ENCODE peak calls at places on chromosomes 4 and X, in four cellular contexts. Z is H1, G is H9, J is mesendoderm. F is an unnamed sample.

GRCh38 chrX:135509885-135510284 is 10.6 kb upstream of the INTS6L start:
- DNase-seq in Z (no peak), G (no peak), J (no peak), F (no peak)

GRCh38 chr4:160835789-160836188 is 1328.0 kb downstream of the FSTL5 start:
- DNase-seq in Z (peak; percentile 57), G (peak; percentile 86), J (peak; percentile 86), F (no peak)

GRCh38 chrX:2425281-2426071 is 75.3 kb downstream of the DHRSX start:
- DNase-seq in Z (no peak), G (peak; percentile 54), J (peak; percentile 52), F (no peak)

GRCh38 chr4:10082459-10083272 is 33.9 kb downstream of the WDR1 start:
- DNase-seq in Z (no peak), G (no peak), J (no peak), F (no peak)

GRCh38 chr4:31261632-31262031 is 541.5 kb downstream of the PCDH7 start:
- DNase-seq in Z (no peak), G (no peak), J (no peak), F (no peak)

GRCh38 chr4:5142726-5143125 is 91.4 kb downstream of the STK32B start:
- DNase-seq in Z (no peak), G (peak; percentile 57), J (peak; percentile 64), F (peak; percentile 66)

GRCh38 chr4:123997116-123997515 is 600.5 kb downstream of the SPRY1 start:
- DNase-seq in Z (no peak), G (no peak), J (no peak), F (no peak)

GRCh38 chrX:149473092-149473491 is 32.0 kb downstream of the IDS start:
- DNase-seq in Z (no peak), G (no peak), J (no peak), F (no peak)

GRCh38 chrX:41110801-41111625 is 25.8 kb downstream of the USP9X start:
- DNase-seq in Z (no peak), G (no peak), J (peak; percentile 42), F (peak; percentile 43)

GRCh38 chrX:15474058-15474457 is 19.1 kb downstream of the PIR start:
- DNase-seq in Z (no peak), G (no peak), J (no peak), F (no peak)

GRCh38 chrX:76454456-76454927 is 27.0 kb downstream of the MAGEE1 start:
- DNase-seq in Z (no peak), G (peak; percentile 30), J (peak; percentile 69), F (peak; percentile 9)

GRCh38 chrX:139930923-139931645 is 1.8 kb downstream of the ATP11C start:
- DNase-seq in Z (no peak), G (no peak), J (peak; percentile 36), F (no peak)

GRCh38 chr4:39970559-39971270 is 7.0 kb downstream of the PDS5A start:
- DNase-seq in Z (peak; percentile 23), G (peak; percentile 43), J (peak; percentile 87), F (no peak)

GRCh38 chr4:149164282-149164681 is 651.4 kb downstream of the IQCM start:
- DNase-seq in Z (peak; percentile 56), G (peak; percentile 52), J (peak; percentile 68), F (peak; percentile 92)

GRCh38 chrX:12007881-12008280 is 130.4 kb upstream of the FRMPD4 start:
- DNase-seq in Z (no peak), G (no peak), J (no peak), F (peak; percentile 84)

GRCh38 chrX:129786210-129786651 is 6.5 kb downstream of the SASH3 start:
- DNase-seq in Z (no peak), G (no peak), J (no peak), F (no peak)

GRCh38 chr4:106609917-106610316 is 241.3 kb upstream of the GIMD1 start:
- DNase-seq in Z (no peak), G (no peak), J (no peak), F (no peak)

GRCh38 chr4:140152760-140153418 is 1.1 kb downstream of the MAML3 start:
- DNase-seq in Z (no peak), G (peak; percentile 50), J (peak; percentile 70), F (peak; percentile 44)

GRCh38 chr4:118171381-118171780 is 137.1 kb downstream of the NDST3 start:
- DNase-seq in Z (no peak), G (no peak), J (no peak), F (peak; percentile 20)

GRCh38 chr4:133467290-133467947 is 318.3 kb downstream of the PCDH10 start:
- DNase-seq in Z (no peak), G (no peak), J (no peak), F (no peak)

GRCh38 chr4:133465022-133465421 is 315.9 kb downstream of the PCDH10 start:
- DNase-seq in Z (no peak), G (no peak), J (no peak), F (no peak)

DNA sequence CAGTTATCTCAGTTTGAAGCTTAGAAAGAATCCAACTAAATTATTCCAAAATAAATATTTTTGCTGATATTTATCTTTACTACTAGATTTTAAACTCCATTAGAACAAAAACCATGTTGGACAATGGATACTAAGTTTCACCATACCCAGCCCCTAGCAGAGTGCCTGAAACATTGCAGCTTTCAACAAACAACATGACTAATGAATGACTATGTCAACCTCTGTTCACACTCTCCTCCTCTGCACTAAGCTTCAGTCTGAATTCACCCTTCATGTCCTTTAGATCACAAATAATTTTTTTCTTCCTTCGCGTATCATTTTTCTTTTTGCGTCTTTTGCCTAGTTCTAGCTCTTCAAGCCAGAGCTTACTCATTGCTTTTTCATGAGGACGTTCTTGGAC is 315.2 kb downstream of the PCDH10 start:
- DNase-seq in Z (no peak), G (no peak), J (no peak), F (no peak)
- H3K56ac ChIP-seq in Z (no peak overlapping the region), G (no peak overlapping the region), J (no peak overlapping the region), F (no peak overlapping the region)

DNA sequence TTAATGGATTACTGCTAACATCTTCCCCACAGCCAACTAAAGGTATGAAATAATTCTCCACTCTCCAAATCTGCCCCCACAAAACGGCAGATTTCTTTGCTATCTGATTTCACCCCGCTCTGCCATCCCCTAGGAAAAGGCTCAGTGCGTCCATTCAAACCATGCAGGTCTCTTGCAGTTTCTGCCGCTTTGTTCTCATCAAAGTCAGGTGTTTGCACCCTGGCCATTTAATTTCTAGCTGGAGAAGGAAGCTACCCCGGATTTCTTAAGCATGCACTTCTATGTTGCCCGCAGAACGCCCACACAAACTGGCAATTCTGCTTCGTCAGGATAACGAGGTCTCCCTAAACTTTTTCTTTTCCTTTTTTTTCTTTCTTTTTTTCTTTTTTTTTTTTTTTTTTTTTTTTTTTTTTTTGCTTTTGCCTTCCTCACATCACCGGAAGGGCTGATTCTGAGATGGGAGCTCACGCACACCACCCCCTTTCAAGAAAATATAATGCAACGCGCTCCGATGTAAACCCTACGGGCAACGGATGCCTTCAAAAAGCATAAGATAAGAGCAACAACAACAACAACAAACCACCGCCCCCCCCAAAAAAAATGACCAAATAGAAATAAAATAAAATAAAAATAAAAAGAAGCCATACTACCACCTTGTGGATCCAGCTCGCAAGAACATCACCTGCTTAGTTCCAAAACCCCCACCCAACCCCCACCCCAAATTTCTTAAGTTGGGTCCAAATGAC is 3.2 kb downstream of the NLGN4X start:
- DNase-seq in Z (no peak), G (no peak), J (peak; percentile 21), F (no peak)
- H3K56ac ChIP-seq in Z (no peak overlapping the region), G (no peak overlapping the region), J (peak overlapping the region; percentile 94), F (no peak overlapping the region)

DNA sequence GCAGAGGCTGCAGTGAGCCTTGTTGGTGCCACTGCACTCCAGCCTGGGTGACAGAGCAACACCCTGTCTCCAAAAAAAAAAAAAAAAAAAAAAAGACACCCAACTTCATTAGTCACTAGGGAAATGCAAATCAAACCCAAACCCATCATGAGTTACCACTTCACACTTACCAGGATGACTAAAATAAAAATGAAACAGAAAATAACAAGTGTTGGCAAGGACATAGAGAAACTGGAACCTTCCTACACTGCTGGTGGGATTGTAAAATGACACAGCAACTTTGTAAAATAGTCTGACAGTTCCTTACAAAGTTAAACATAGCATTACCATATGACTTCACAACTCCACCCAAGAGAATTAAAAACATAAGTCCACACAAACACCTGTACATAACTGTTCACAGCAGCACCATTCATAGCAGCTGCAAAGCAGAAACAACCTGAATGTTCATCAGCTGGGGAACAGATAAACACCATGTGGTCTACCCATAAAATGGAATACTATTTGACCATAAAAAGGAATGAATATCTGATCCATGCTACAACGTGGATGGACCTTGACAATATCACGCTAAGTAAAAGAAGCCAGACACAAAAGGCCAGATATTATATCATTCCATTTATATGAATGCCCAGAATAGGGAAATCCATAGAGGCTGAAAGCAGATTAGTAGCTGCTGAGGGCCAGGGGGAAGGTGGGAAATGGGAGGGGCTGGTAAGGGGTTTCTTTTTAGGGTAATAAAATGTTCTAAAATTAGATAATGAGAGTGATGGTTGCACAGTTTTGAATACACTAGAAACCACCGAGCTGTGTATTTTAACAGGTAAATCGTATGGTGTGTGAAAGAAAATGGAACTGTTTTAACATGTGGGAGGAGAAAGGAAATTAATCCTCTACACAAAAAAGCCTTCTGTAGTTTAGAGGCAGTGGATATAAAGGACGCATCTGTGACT is 18.3 kb downstream of the CD99L2 start:
- DNase-seq in Z (no peak), G (no peak), J (no peak), F (no peak)
- H3K56ac ChIP-seq in Z (no peak overlapping the region), G (no peak overlapping the region), J (no peak overlapping the region), F (no peak overlapping the region)

GRCh38 chrX:138073626-138074025 is 507.7 kb downstream of the ZIC3 start:
- DNase-seq in Z (no peak), G (no peak), J (no peak), F (no peak)
- H3K56ac ChIP-seq in Z (no peak overlapping the region), G (no peak overlapping the region), J (no peak overlapping the region), F (no peak overlapping the region)

GRCh38 chrX:153684447-153685178 is 3.1 kb upstream of the SLC6A8 start:
- DNase-seq in Z (no peak), G (peak; percentile 59), J (peak; percentile 34), F (no peak)

GRCh38 chrX:153687121-153688039 is at the start of gene SLC6A8:
- DNase-seq in Z (no peak), G (peak; percentile 70), J (peak; percentile 78), F (peak; percentile 44)

GRCh38 chrX:153688071-153688470 is 345 bp downstream of the SLC6A8 start:
- DNase-seq in Z (no peak), G (no peak), J (no peak), F (no peak)

GRCh38 chrX:153685751-153686676 is 1.7 kb upstream of the SLC6A8 start:
- DNase-seq in Z (no peak), G (no peak), J (no peak), F (no peak)

DNA sequence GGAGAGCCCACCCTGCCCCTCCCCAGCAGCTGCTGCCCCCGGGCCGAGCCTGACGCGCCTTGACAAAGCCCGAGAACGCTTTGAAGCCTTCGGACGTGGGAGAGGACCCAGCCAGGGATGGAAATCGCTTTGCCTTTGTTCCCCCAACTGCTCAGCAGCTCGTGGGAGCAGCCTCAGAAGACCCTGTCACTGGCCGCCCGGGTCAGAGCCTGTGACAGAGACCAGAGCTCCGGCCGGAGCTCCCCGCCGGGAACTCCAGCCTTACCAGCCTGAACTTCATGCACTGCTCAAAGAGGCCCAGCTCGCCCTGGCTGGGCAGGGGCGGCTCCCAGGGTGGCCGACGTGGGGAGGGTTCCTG is 2.6 kb upstream of the SLC6A8 start:
- DNase-seq in Z (no peak), G (no peak), J (no peak), F (no peak)
- H3K56ac ChIP-seq in Z (peak overlapping the region; percentile 30), G (no peak overlapping the region), J (peak overlapping the region; percentile 50), F (no peak overlapping the region)

DNA sequence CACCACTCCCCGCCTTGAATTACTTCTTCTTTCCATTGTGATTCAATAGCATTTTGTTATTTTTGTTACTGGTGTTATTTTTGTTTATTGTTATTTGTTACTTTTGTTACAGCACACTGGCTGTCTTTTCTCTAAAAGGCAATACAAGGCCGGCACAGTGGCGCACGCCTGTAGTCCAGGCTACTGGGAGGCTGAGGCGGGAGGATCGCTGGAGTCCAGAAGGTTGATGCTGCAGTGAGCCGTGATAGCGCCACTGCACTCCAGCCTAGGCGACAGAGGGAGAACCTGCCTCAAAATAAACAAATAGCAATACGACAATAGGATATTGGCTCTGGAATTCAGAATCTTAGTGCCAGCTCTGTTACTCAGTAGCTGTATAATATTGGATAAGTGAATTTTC is 1.0 kb upstream of the MED12 start:
- DNase-seq in Z (no peak), G (no peak), J (no peak), F (no peak)
- H3K56ac ChIP-seq in Z (no peak overlapping the region), G (no peak overlapping the region), J (peak overlapping the region; percentile 49), F (no peak overlapping the region)